ENCODE peak calls at places on chromosome 22, in four cellular contexts. Z is RPMI7951; K is stimulated activated CD4-positive, alpha-beta T cell treated with anti-CD3 and anti-CD28 coated beads, Interleukin-15, amount 100 ng/mL, for 24 hours; J is mesendoderm. V is an unnamed sample.

GRCh38 chr22:47787501-47788227 is 1025.2 kb downstream of the TBC1D22A start:
- DNase-seq in Z (no peak), K (no peak), J (no peak), V (no peak)

GRCh38 chr22:29870574-29870973 is 12.4 kb upstream of the MTMR3 start:
- DNase-seq in Z (no peak), K (no peak), J (no peak), V (no peak)

GRCh38 chr22:38951734-38952133 is 5.7 kb upstream of the APOBEC3A start:
- DNase-seq in Z (no peak), K (no peak), J (no peak), V (no peak)

GRCh38 chr22:43226368-43226979 is 39.5 kb upstream of the TTLL12 start:
- DNase-seq in Z (peak; percentile 50), K (no peak), J (peak; percentile 89), V (no peak)

GRCh38 chr22:38106814-38107578 is 3.5 kb downstream of the BAIAP2L2 start:
- DNase-seq in Z (no peak), K (no peak), J (no peak), V (no peak)

GRCh38 chr22:44085743-44086741 is 61.9 kb downstream of the PARVB start:
- DNase-seq in Z (peak; percentile 56), K (peak; percentile 13), J (peak; percentile 66), V (no peak)

GRCh38 chr22:19498154-19498865 is 18.6 kb downstream of the CDC45 start:
- DNase-seq in Z (no peak), K (no peak), J (no peak), V (no peak)

GRCh38 chr22:40039482-40039881 is 44.7 kb downstream of the FAM83F start:
- DNase-seq in Z (no peak), K (no peak), J (no peak), V (no peak)

GRCh38 chr22:47055461-47055860 is 293.0 kb downstream of the TBC1D22A start:
- DNase-seq in Z (no peak), K (no peak), J (no peak), V (no peak)

V was measured in activated naive CD8-positive, alpha-beta T cell treated with anti-CD3 and anti-CD28 coated beads, Interleukin-2, amount 50 U/mL, for 24 hours.